ENCODE peak calls at places on chromosome 6, in five cellular contexts. M is AG20443, D is cortex of kidney, K is GM19239, A is astrocyte. N is an unnamed sample.

GRCh38 chr6:144311361-144311760 is 26.2 kb downstream of the UTRN start:
- DNase-seq in M (no peak), D (no peak), A (no peak), K (no peak), N (no peak)

GRCh38 chr6:53701333-53702073 is 35.9 kb upstream of the KLHL31 start:
- DNase-seq in A (no peak), K (no peak), M (no peak), D (no peak), N (no peak)

GRCh38 chr6:18595774-18596528 is 208.8 kb downstream of the RNF144B start:
- DNase-seq in D (no peak), A (peak; percentile 32), K (peak; percentile 31), M (peak; percentile 79), N (peak; percentile 69)

GRCh38 chr6:100468966-100469859 is 4.5 kb upstream of the SIM1 start:
- DNase-seq in A (no peak), D (no peak), K (no peak), M (no peak), N (no peak)

GRCh38 chr6:164569503-164569902 is 739.9 kb downstream of the C6orf118 start:
- DNase-seq in D (no peak), K (no peak), M (no peak), A (no peak), N (no peak)

GRCh38 chr6:56890066-56890465 is 64.8 kb upstream of the BEND6 start:
- DNase-seq in D (no peak), M (no peak), K (no peak), A (no peak), N (peak; percentile 19)

GRCh38 chr6:38423746-38424145 is 216.0 kb downstream of the BTBD9 start:
- DNase-seq in K (no peak), A (no peak), M (no peak), D (no peak), N (no peak)

GRCh38 chr6:29552512-29553051 is 7.0 kb downstream of the UBD start:
- DNase-seq in M (peak; percentile 63), A (peak; percentile 46), D (no peak), K (peak; percentile 38), N (peak; percentile 85)

GRCh38 chr6:77173472-77174074 is 289.7 kb downstream of the HTR1B start:
- DNase-seq in K (no peak), A (no peak), D (no peak), M (no peak), N (peak; percentile 21)

GRCh38 chr6:157096522-157096921 is 226.8 kb downstream of the TMEM242 start:
- DNase-seq in A (no peak), D (no peak), M (no peak), K (no peak), N (no peak)

GRCh38 chr6:11491998-11492397 is 45.6 kb upstream of the TMEM170B start:
- DNase-seq in K (no peak), A (no peak), D (no peak), M (no peak), N (no peak)

GRCh38 chr6:118488631-118489030 is 59.5 kb upstream of the PLN start:
- DNase-seq in D (no peak), M (no peak), K (no peak), A (no peak), N (no peak)

GRCh38 chr6:16657768-16658167 is 103.5 kb downstream of the ATXN1 start:
- DNase-seq in M (no peak), D (no peak), A (no peak), K (no peak), N (no peak)

GRCh38 chr6:155079985-155080452 is 84.9 kb downstream of the TIAM2 start:
- DNase-seq in M (no peak), A (peak; percentile 57), D (no peak), K (no peak), N (peak; percentile 19)

GRCh38 chr6:64861039-64861651 is 845.9 kb downstream of the EYS start:
- DNase-seq in M (no peak), K (no peak), A (no peak), D (no peak), N (no peak)

GRCh38 chr6:46410330-46410953 is 80.8 kb downstream of the RCAN2 start:
- DNase-seq in D (no peak), M (peak; percentile 61), A (peak; percentile 35), K (peak; percentile 30), N (peak; percentile 67)

GRCh38 chr6:41940759-41941279 is 789 bp downstream of the CCND3 start:
- DNase-seq in K (no peak), D (no peak), A (no peak), M (peak; percentile 47), N (peak; percentile 38)

GRCh38 chr6:32529697-32530429 is at the start of gene HLA-DRB5:
- DNase-seq in M (no peak), K (peak; percentile 0), D (no peak), A (no peak), N (no peak)

GRCh38 chr6:31121131-31121790 is 1.0 kb upstream of the CDSN start:
- DNase-seq in A (no peak), K (no peak), M (no peak), D (no peak), N (no peak)

GRCh38 chr6:43766964-43767461 is 3.0 kb upstream of the VEGFA start:
- DNase-seq in M (no peak), A (no peak), K (no peak), D (no peak), N (no peak)

GRCh38 chr6:116352515-116353471 is 18.0 kb upstream of the DSE start:
- DNase-seq in K (no peak), M (peak; percentile 60), A (peak; percentile 72), D (no peak), N (peak; percentile 84)

GRCh38 chr6:141464490-141464889 is 668.2 kb upstream of the GJE1 start:
- DNase-seq in M (peak; percentile 67), D (no peak), K (no peak), A (peak; percentile 72), N (peak; percentile 44)

GRCh38 chr6:28589234-28589951 is 63.7 kb downstream of the GPX5 start:
- DNase-seq in M (peak; percentile 37), K (no peak), D (no peak), A (peak; percentile 91), N (peak; percentile 80)

GRCh38 chr6:120373185-120373584 is 961.1 kb downstream of the TBC1D32 start:
- DNase-seq in D (no peak), A (no peak), M (no peak), K (no peak), N (no peak)

GRCh38 chr6:26142026-26142425 is 54.8 kb downstream of the HFE start:
- DNase-seq in M (no peak), D (no peak), A (no peak), K (no peak), N (no peak)

GRCh38 chr6:135179920-135180457 is 1.1 kb upstream of the MYB start:
- DNase-seq in M (no peak), A (peak; percentile 11), D (no peak), K (no peak), N (no peak)

GRCh38 chr6:74250161-74250560 is 554.2 kb downstream of the CD109 start:
- DNase-seq in K (no peak), D (no peak), A (peak; percentile 71), M (no peak), N (no peak)

GRCh38 chr6:109165392-109165964 is 70.2 kb downstream of the CEP57L1 start:
- DNase-seq in D (no peak), M (peak; percentile 85), A (peak; percentile 71), K (no peak), N (peak; percentile 75)

GRCh38 chr6:155273438-155273837 is 9.6 kb downstream of the CLDN20 start:
- DNase-seq in A (peak; percentile 97), D (no peak), M (peak; percentile 24), K (no peak), N (peak; percentile 88)

GRCh38 chr6:169799474-169799926 is 48.1 kb downstream of the ERMARD start:
- DNase-seq in A (no peak), M (no peak), D (no peak), K (no peak), N (no peak)

GRCh38 chr6:140987364-140988135 is 1145.2 kb upstream of the GJE1 start:
- DNase-seq in K (no peak), M (no peak), A (no peak), D (no peak), N (peak; percentile 11)

GRCh38 chr6:13273931-13274706 is 54.2 kb downstream of the TBC1D7 start:
- DNase-seq in K (no peak), A (no peak), D (no peak), M (no peak), N (no peak)

GRCh38 chr6:50591135-50591534 is 122.2 kb upstream of the TFAP2D start:
- DNase-seq in A (no peak), M (no peak), D (no peak), K (no peak), N (no peak)

GRCh38 chr6:62980724-62981123 is 230.5 kb upstream of the FKBP1C start:
- DNase-seq in A (no peak), D (no peak), K (no peak), M (no peak), N (no peak)